ENCODE peak calls at places on chromosomes 5 and 9, in four cellular contexts. O is HCT116, E is uterus, M is A549. T is an unnamed sample.

GRCh38 chr5:150045512-150045911 is 40.8 kb downstream of the CSF1R start:
- DNase-seq in O (no peak), E (no peak), M (no peak), T (no peak)

GRCh38 chr5:136094913-136095641 is 37.6 kb upstream of the SMAD5 start:
- DNase-seq in O (no peak), E (no peak), M (no peak), T (no peak)

GRCh38 chr5:40124367-40124766 is 555.3 kb upstream of the PTGER4 start:
- DNase-seq in O (peak), E (no peak), M (peak), T (no peak)

GRCh38 chr9:82271099-82271498 is 282.5 kb downstream of the SPATA31D1 start:
- DNase-seq in O (no peak), E (no peak), M (no peak), T (no peak)

GRCh38 chr5:135486679-135487395 is 34.7 kb upstream of the TIFAB start:
- DNase-seq in O (no peak), E (no peak), M (no peak), T (no peak)

GRCh38 chr5:6402939-6403338 is 24.6 kb upstream of the MED10 start:
- DNase-seq in O (no peak), E (no peak), M (no peak), T (no peak)

GRCh38 chr9:89022071-89022721 is 30.9 kb downstream of the S1PR3 start:
- DNase-seq in O (no peak), E (peak), M (no peak), T (no peak)

GRCh38 chr9:14238044-14238443 is 75.9 kb downstream of the NFIB start:
- DNase-seq in O (no peak), E (no peak), M (peak), T (no peak)

GRCh38 chr9:136674786-136675349 is 12.2 kb downstream of the EGFL7 start:
- DNase-seq in O (no peak), E (peak), M (no peak), T (no peak)

GRCh38 chr5:9265391-9266287 is 280.2 kb downstream of the SEMA5A start:
- DNase-seq in O (no peak), E (no peak), M (no peak), T (no peak)

GRCh38 chr5:139702548-139702947 is 54.4 kb downstream of the CXXC5 start:
- DNase-seq in O (no peak), E (no peak), M (no peak), T (no peak)

GRCh38 chr5:78586251-78586650 is 62.3 kb downstream of the LHFPL2 start:
- DNase-seq in O (no peak), E (no peak), M (peak), T (peak)

GRCh38 chr9:89179535-89179919 is 909 bp upstream of the SHC3 start:
- DNase-seq in O (no peak), E (no peak), M (peak), T (no peak)

GRCh38 chr9:137301086-137301947 is 754 bp downstream of the NRARP start:
- DNase-seq in O (peak), E (no peak), M (peak), T (no peak)

GRCh38 chr9:132078369-132079356 is 1.0 kb downstream of the MED27 start:
- DNase-seq in O (no peak), E (no peak), M (no peak), T (no peak)

GRCh38 chr5:37722236-37723146 is 117.3 kb downstream of the GDNF start:
- DNase-seq in O (peak), E (no peak), M (peak), T (no peak)

GRCh38 chr5:62142351-62142750 is 163.7 kb upstream of the KIF2A start:
- DNase-seq in O (no peak), E (no peak), M (no peak), T (no peak)

GRCh38 chr9:89384783-89385182 is 66.5 kb downstream of the SECISBP2 start:
- DNase-seq in O (no peak), E (no peak), M (no peak), T (no peak)

GRCh38 chr9:123482295-123482970 is 126.4 kb downstream of the CRB2 start:
- DNase-seq in O (no peak), E (no peak), M (no peak), T (no peak)

GRCh38 chr5:15203376-15203775 is 296.6 kb upstream of the FBXL7 start:
- DNase-seq in O (no peak), E (no peak), M (no peak), T (no peak)

GRCh38 chr9:127637322-127637847 is 25.3 kb downstream of the STXBP1 start:
- DNase-seq in O (no peak), E (peak), M (peak), T (no peak)

GRCh38 chr9:98373622-98374021 is 118.2 kb upstream of the TBC1D2 start:
- DNase-seq in O (no peak), E (no peak), M (no peak), T (no peak)

GRCh38 chr9:137709411-137710101 is 90.8 kb downstream of the EHMT1 start:
- DNase-seq in O (no peak), E (no peak), M (no peak), T (no peak)

GRCh38 chr9:23117621-23118020 is 671.0 kb downstream of the DMRTA1 start:
- DNase-seq in O (no peak), E (no peak), M (no peak), T (no peak)

GRCh38 chr5:94361832-94362754 is 256.3 kb downstream of the KIAA0825 start:
- DNase-seq in O (no peak), E (no peak), M (no peak), T (no peak)

GRCh38 chr5:154829589-154830218 is 20.7 kb downstream of the FAXDC2 start:
- DNase-seq in O (peak), E (no peak), M (peak), T (no peak)

GRCh38 chr9:101457003-101457402 is 21.4 kb upstream of the ALDOB start:
- DNase-seq in O (no peak), E (no peak), M (no peak), T (no peak)
- TF ChIP-seq CTCF in O (no peak), E (no peak), M (no peak), T (no peak)

GRCh38 chr9:110919055-110919445 is 119.2 kb downstream of the LPAR1 start:
- DNase-seq in O (no peak), E (no peak), M (peak), T (no peak)
- H3K27ac ChIP-seq in O (no peak), E (no peak), M (peak), T (no peak)

GRCh38 chr9:116587919-116588318 is 99.2 kb upstream of the TRIM32 start:
- DNase-seq in O (no peak), E (no peak), M (no peak), T (no peak)
- TF ChIP-seq CTCF in O (no peak), E (no peak), M (no peak), T (no peak)

GRCh38 chr9:112049834-112050516 is 125.1 kb downstream of the SUSD1 start:
- DNase-seq in O (no peak), E (no peak), M (no peak), T (no peak)
- H3K27ac ChIP-seq in O (no peak), E (peak), M (peak), T (peak)

GRCh38 chr5:133365738-133366137 is 246.6 kb downstream of the FSTL4 start:
- DNase-seq in O (no peak), E (no peak), M (no peak), T (no peak)

GRCh38 chr5:133363807-133364587 is 248.3 kb downstream of the FSTL4 start:
- DNase-seq in O (no peak), E (no peak), M (no peak), T (no peak)

GRCh38 chr5:133366438-133366837 is 245.9 kb downstream of the FSTL4 start:
- DNase-seq in O (no peak), E (no peak), M (no peak), T (no peak)

GRCh38 chr5:133364916-133365315 is 247.4 kb downstream of the FSTL4 start:
- DNase-seq in O (no peak), E (no peak), M (no peak), T (no peak)

DNA sequence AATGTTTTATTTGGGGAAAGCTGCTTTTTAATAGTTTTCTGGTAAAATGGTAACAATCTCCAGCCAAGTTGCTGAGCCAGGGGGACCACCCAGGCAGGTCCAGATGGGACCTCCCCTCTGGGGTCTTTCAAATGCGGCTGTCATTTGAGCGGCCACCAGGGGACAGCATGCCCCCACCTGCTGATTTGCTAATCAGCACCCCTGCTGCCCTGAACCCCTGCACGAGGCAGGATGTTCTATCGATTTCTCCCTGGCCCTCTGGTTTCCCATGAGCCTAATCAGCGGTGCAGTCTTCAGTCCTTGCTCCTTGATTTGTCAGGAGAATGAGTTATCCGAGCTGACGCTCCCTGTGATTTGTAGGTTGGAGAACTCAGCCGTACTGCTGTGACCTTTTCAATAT is 247.0 kb downstream of the FSTL4 start:
- DNase-seq in O (no peak), E (no peak), M (no peak), T (no peak)
- TF ChIP-seq CTCF in O (peak), E (no peak), M (peak), T (no peak)

DNA sequence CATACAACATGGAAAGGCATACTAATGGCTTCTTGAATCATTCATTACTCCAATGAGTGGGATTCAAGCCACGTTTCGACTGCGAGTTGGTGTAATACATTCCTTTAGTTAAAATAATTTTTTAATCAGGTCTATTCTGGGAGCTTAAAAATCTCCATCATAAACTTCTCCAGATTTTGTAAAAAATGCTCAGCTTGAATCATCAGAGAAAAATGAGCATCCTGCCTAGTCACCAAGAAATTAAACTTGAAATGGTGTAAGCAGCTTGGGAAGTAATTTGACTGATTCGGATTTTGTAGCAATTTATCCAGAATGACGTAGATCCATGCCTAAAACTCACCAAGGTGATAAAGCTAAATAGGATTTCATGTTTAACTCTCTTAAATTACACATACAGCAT is 165.7 kb downstream of the SLCO4C1 start:
- DNase-seq in O (no peak), E (no peak), M (no peak), T (no peak)
- H3K27ac ChIP-seq in O (no peak), E (no peak), M (no peak), T (no peak)

DNA sequence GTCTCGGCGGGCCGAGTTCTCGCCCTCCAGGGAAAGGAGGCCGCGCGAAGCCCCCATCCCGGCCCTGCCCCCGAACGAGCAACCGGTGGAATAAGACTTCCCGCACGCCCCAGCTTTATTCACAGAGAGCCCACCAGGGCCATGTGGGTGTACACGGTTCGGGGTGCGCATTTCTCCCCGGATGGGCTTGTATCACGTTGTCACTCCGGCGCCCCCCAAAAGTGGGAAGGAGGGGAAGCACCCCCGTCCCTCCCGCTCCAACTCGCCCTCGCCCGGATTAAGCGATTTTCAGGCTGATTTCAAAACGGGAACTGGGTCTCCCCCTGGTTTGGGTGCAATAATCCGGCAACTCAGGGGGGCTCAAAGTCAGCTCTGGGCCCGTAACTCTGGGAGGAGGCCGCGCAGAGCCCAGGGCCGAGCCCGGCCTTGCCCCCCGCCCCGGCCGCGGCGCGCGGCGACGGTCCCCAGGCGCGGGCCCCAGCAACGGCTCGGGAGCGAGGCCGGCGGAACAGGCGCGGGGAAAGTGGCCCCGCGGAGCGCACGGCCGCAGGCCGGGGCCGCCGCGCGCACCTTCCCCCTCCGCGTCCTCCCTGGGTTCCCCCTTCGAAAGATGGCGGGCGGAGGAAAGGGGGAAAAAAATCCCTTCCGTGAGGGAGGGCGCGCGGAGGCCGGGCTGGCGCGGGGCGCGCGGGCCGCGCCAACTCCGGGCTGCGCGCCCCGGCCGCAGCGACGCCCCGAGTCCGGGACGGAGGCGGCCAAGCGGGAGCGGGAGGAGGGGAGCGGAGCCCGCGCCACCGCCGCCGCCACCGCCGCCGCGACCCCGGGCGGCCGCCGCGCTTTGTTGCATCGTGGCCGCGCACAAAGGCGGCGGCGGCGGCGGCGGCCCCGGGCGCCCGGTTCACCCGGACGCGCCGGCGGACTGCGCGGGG is 639 bp downstream of the BRD3 start:
- DNase-seq in O (no peak), E (no peak), M (peak), T (no peak)
- TF ChIP-seq CTCF in O (no peak), E (no peak), M (no peak), T (no peak)

GRCh38 chr5:169542811-169543210 is 40.8 kb upstream of the SPDL1 start:
- DNase-seq in O (no peak), E (no peak), M (no peak), T (no peak)

GRCh38 chr5:169546346-169546745 is 37.2 kb upstream of the SPDL1 start:
- DNase-seq in O (no peak), E (no peak), M (no peak), T (no peak)

GRCh38 chr5:169547508-169547907 is 36.1 kb upstream of the SPDL1 start:
- DNase-seq in O (no peak), E (no peak), M (no peak), T (no peak)

GRCh38 chr5:169545762-169546161 is 37.8 kb upstream of the SPDL1 start:
- DNase-seq in O (no peak), E (no peak), M (peak), T (no peak)

DNA sequence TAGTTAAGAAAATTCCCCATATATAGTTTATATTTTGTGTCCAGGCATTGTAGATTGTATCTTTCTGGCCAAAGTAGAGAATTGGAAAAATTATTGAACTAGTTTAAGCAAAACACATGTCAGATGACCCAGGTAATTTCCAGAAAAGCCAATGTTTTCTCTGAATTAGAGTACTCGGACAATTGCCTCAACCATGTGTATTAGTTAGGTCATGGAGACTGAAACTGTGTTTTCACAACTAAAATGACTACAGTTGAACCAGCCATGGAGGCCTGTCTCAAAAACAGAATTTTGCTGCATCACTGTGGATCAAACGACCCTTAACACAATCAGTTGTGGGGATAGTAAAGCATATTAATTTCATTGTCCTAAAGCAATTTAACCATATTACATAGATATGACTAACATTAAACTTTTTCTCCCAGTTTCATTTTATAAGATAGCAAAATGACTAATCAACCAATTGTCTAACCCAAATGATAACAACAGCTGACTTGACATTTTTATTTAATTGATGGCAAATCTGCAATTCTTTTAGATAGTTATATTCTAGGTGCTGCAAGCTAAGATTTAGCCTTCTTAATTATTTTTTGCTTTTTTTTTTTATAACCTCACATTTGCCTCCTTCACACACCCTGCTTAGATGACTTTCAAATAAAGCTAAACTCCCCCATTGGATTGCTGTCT is 39.2 kb upstream of the SPDL1 start:
- DNase-seq in O (no peak), E (no peak), M (no peak), T (no peak)
- H3K27ac ChIP-seq in O (no peak), E (no peak), M (no peak), T (no peak)